ENCODE peak calls at places on chromosome 3, in six cellular contexts. O is HL-60, D is breast epithelium, E is choroid plexus epithelial cell, W is epithelial cell of esophagus, Y is heart left ventricle. J is an unnamed sample.

GRCh38 chr3:60431599-60431958 is 819.7 kb downstream of the FHIT start:
- DNase-seq in O (peak), D (no peak), E (peak), W (peak), Y (no peak), J (no peak)

GRCh38 chr3:121969631-121970030 is 52.4 kb downstream of the ILDR1 start:
- DNase-seq in O (no peak), D (no peak), E (no peak), W (no peak), Y (no peak), J (no peak)

GRCh38 chr3:6220361-6220957 is 640.5 kb upstream of the GRM7 start:
- DNase-seq in O (no peak), D (no peak), E (no peak), W (no peak), Y (no peak), J (no peak)

GRCh38 chr3:37863949-37864822 is 2.5 kb downstream of the CTDSPL start:
- DNase-seq in O (no peak), D (no peak), E (no peak), W (no peak), Y (no peak), J (no peak)

GRCh38 chr3:111690242-111690641 is 95.1 kb upstream of the ZBED2 start:
- DNase-seq in O (no peak), D (no peak), E (peak), W (peak), Y (no peak), J (no peak)

GRCh38 chr3:8500208-8500961 is 1.2 kb upstream of the LMCD1 start:
- DNase-seq in O (no peak), D (peak), E (peak), W (peak), Y (no peak), J (no peak)

GRCh38 chr3:21894459-21895083 is 143.6 kb upstream of the ZNF385D start:
- DNase-seq in O (no peak), D (no peak), E (peak), W (peak), Y (no peak), J (no peak)

GRCh38 chr3:123299581-123299980 is 97.8 kb downstream of the SEC22A start:
- DNase-seq in O (no peak), D (no peak), E (no peak), W (no peak), Y (no peak), J (no peak)

GRCh38 chr3:38347421-38348200 is 1.0 kb downstream of the XYLB start:
- DNase-seq in O (no peak), D (no peak), E (no peak), W (no peak), Y (no peak), J (no peak)

GRCh38 chr3:184740509-184741258 is 28.8 kb upstream of the MAGEF1 start:
- DNase-seq in O (no peak), D (peak), E (peak), W (peak), Y (no peak), J (no peak)

GRCh38 chr3:149480326-149481017 is 6.0 kb downstream of the TM4SF4 start:
- DNase-seq in O (peak), D (peak), E (peak), W (peak), Y (peak), J (peak)

GRCh38 chr3:39911465-39912309 is 102.3 kb downstream of the MYRIP start:
- DNase-seq in O (no peak), D (no peak), E (peak), W (peak), Y (no peak), J (no peak)

GRCh38 chr3:120567370-120568197 is 28.6 kb upstream of the NDUFB4 start:
- DNase-seq in O (no peak), D (no peak), E (peak), W (peak), Y (no peak), J (no peak)

GRCh38 chr3:73745429-73746247 is 120.9 kb upstream of the PDZRN3 start:
- DNase-seq in O (no peak), D (no peak), E (no peak), W (no peak), Y (no peak), J (no peak)

GRCh38 chr3:30012941-30013543 is 593.4 kb upstream of the TGFBR2 start:
- DNase-seq in O (peak), D (peak), E (peak), W (peak), Y (peak), J (peak)

GRCh38 chr3:44242716-44243115 is 1.0 kb downstream of the TOPAZ1 start:
- DNase-seq in O (no peak), D (no peak), E (no peak), W (no peak), Y (no peak), J (no peak)

GRCh38 chr3:127413318-127413673 is 125.5 kb upstream of the PRR20G start:
- DNase-seq in O (no peak), D (no peak), E (no peak), W (no peak), Y (no peak), J (no peak)

GRCh38 chr3:72322264-72322976 is 525.8 kb downstream of the SHQ1 start:
- DNase-seq in O (no peak), D (no peak), E (no peak), W (no peak), Y (no peak), J (no peak)

GRCh38 chr3:149199474-149199873 is 22.2 kb downstream of the CP start:
- DNase-seq in O (no peak), D (no peak), E (peak), W (no peak), Y (no peak), J (no peak)

GRCh38 chr3:192819001-192819569 is 91.7 kb upstream of the FGF12 start:
- DNase-seq in O (no peak), D (no peak), E (peak), W (peak), Y (no peak), J (no peak)

GRCh38 chr3:22010997-22011396 is 260.0 kb upstream of the ZNF385D start:
- DNase-seq in O (no peak), D (no peak), E (no peak), W (no peak), Y (no peak), J (no peak)

GRCh38 chr3:172447611-172448579 is at the start of gene GHSR:
- DNase-seq in O (no peak), D (no peak), E (no peak), W (no peak), Y (no peak), J (no peak)

GRCh38 chr3:52798376-52798977 is 3.9 kb downstream of the ITIH3 start:
- DNase-seq in O (no peak), D (no peak), E (no peak), W (no peak), Y (no peak), J (no peak)

GRCh38 chr3:24235121-24235520 is 259.5 kb downstream of the THRB start:
- DNase-seq in O (no peak), D (no peak), E (peak), W (peak), Y (no peak), J (no peak)

GRCh38 chr3:194270627-194271458 is 80.3 kb downstream of the CPN2 start:
- DNase-seq in O (no peak), D (peak), E (peak), W (peak), Y (peak), J (no peak)

GRCh38 chr3:53513556-53514190 is 19.3 kb downstream of the CACNA1D start:
- DNase-seq in O (no peak), D (no peak), E (no peak), W (peak), Y (no peak), J (no peak)

GRCh38 chr3:62557983-62558382 is 184.6 kb upstream of the FEZF2 start:
- DNase-seq in O (no peak), D (no peak), E (no peak), W (no peak), Y (no peak), J (no peak)

GRCh38 chr3:81758275-81758674 is 3.2 kb downstream of the GBE1 start:
- DNase-seq in O (no peak), D (no peak), E (peak), W (peak), Y (no peak), J (no peak)

GRCh38 chr3:174986685-174987084 is 127.6 kb downstream of the NAALADL2 start:
- DNase-seq in O (no peak), D (no peak), E (peak), W (no peak), Y (no peak), J (no peak)

GRCh38 chr3:8509961-8510360 is 8.3 kb downstream of the LMCD1 start:
- DNase-seq in O (no peak), D (no peak), E (peak), W (no peak), Y (no peak), J (no peak)

GRCh38 chr3:181899702-181900101 is 188.0 kb downstream of the SOX2 start:
- DNase-seq in O (no peak), D (no peak), E (no peak), W (no peak), Y (no peak), J (no peak)

GRCh38 chr3:155317211-155317610 is 23.7 kb upstream of the STRIT1 start:
- DNase-seq in O (no peak), D (no peak), E (no peak), W (no peak), Y (no peak), J (no peak)

GRCh38 chr3:170330366-170330765 is 27.1 kb upstream of the SKIL start:
- DNase-seq in O (no peak), D (no peak), E (peak), W (peak), Y (no peak), J (no peak)

GRCh38 chr3:62368705-62369475 is 4.5 kb downstream of the FEZF2 start:
- DNase-seq in O (no peak), D (no peak), E (no peak), W (peak), Y (no peak), J (no peak)

GRCh38 chr3:188700918-188701317 is 470.9 kb upstream of the TPRG1 start:
- DNase-seq in O (no peak), D (no peak), E (no peak), W (no peak), Y (no peak), J (no peak)

GRCh38 chr3:43105224-43105596 is 669 bp downstream of the POMGNT2 start:
- DNase-seq in O (no peak), D (no peak), E (no peak), W (no peak), Y (peak), J (no peak)

GRCh38 chr3:118729546-118729945 is 305.1 kb downstream of the IGSF11 start:
- DNase-seq in O (no peak), D (no peak), E (no peak), W (no peak), Y (no peak), J (no peak)
- TF ChIP-seq CTCF in O (no peak), D (no peak), E (no peak), W (no peak), Y (no peak), J (no peak)

GRCh38 chr3:13841826-13842225 is 38.0 kb downstream of the WNT7A start:
- DNase-seq in O (no peak), D (no peak), E (no peak), W (no peak), Y (no peak), J (no peak)

GRCh38 chr3:13842226-13842625 is 37.6 kb downstream of the WNT7A start:
- DNase-seq in O (no peak), D (no peak), E (no peak), W (no peak), Y (no peak), J (no peak)

GRCh38 chr3:13839766-13840340 is 40.0 kb downstream of the WNT7A start:
- DNase-seq in O (no peak), D (no peak), E (no peak), W (peak), Y (no peak), J (no peak)

GRCh38 chr3:13840456-13840855 is 39.4 kb downstream of the WNT7A start:
- DNase-seq in O (no peak), D (no peak), E (no peak), W (no peak), Y (no peak), J (no peak)

DNA sequence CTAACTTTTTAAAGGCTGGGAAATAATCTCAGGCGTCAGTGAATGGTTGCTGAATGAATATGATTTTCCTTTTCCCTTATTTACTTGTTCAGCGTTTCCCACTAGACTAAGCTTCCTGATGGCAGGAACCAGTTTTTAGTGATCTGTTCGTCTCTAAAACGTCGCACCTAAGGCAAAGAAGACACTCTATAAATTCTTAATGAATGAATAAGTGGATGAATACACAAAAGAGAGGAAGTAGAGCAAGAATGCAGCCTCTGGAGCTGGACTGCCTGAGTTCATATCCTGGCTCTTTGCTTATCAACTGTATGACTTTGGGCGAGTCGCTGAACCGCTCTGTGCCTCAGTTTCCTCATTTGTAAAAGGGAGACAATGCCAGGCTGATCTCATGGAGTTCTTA is 38.7 kb downstream of the WNT7A start:
- DNase-seq in O (no peak), D (no peak), E (no peak), W (peak), Y (no peak), J (no peak)
- TF ChIP-seq CTCF in O (no peak), D (no peak), E (no peak), W (no peak), Y (no peak), J (no peak)

DNA sequence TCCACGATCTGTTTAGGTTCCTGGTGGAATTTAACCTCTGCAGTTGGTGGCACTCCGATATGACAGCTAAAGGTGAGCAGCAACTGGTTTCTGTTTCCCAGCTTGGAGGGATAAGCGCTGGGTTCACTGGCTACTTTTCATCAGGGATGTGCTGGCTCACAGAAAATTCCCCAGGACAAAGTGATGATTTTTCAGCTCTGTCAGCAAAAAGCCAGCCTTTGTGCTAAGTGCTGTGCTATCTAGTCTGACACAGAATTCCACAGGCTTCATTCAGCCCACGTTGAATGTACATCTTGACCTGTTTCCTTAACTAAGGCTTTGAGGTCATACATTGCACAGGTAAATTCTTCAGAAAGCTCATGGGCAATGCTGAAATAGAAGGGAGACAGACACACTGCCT is 81.5 kb upstream of the LRTM1 start:
- DNase-seq in O (no peak), D (no peak), E (no peak), W (no peak), Y (no peak), J (no peak)
- TF ChIP-seq CTCF in O (no peak), D (no peak), E (no peak), W (no peak), Y (no peak), J (no peak)

DNA sequence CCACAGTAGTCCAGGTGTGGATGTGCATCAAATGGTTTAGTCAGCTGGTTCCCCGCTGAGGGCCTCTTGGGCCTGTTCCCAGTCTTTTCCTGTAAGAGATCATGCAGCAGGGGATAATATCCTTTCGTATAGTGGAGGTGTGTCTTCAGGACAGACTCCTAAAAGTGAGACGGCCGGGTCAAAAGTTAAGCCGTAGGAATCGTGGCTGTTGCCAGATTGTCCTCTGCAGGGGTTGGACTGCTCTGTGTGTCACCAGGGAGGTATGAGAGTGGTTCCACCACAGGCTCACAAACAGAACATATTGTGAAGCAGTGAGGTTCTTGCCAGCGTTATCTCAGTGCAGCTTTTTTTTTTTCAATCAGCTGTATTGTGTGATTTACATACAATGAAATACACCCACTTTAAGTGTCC is 95.0 kb downstream of the VGLL4 start:
- DNase-seq in O (no peak), D (no peak), E (peak), W (peak), Y (peak), J (no peak)
- TF ChIP-seq CTCF in O (no peak), D (no peak), E (no peak), W (no peak), Y (no peak), J (no peak)

J was measured in CD14-positive monocyte.